ENCODE peak calls at places on chromosomes 1 and 21, in four cellular contexts. A is stimulated activated CD8-positive, alpha-beta memory T cell treated with anti-CD3 and anti-CD28 coated beads, Interleukin-7, amount 100 ng/mL, for 1 hour; I is stimulated activated CD4-positive, alpha-beta T cell treated with anti-CD3 and anti-CD28 coated beads, TNF-alpha, amount 100 ng/mL, for 1 hour; T is fibroblast of the aortic adventitia. F is an unnamed sample.

GRCh38 chr1:244435562-244436205 is 16.0 kb downstream of the ADSS2 start:
- DNase-seq in A (no peak), T (peak), I (no peak), F (no peak)

GRCh38 chr1:19400875-19401854 is 84.2 kb downstream of the CAPZB start:
- DNase-seq in T (no peak), I (no peak), A (no peak), F (no peak)

GRCh38 chr1:20194770-20195463 is 8.6 kb upstream of the PLA2G2C start:
- DNase-seq in I (peak), T (peak), A (peak), F (peak)

GRCh38 chr1:100400332-100400933 is 48.1 kb downstream of the CDC14A start:
- DNase-seq in T (no peak), I (peak), A (peak), F (peak)

GRCh38 chr1:84271452-84272273 is 29.8 kb upstream of the SAMD13 start:
- DNase-seq in T (no peak), I (no peak), A (no peak), F (no peak)

GRCh38 chr21:42353623-42354022 is 2.8 kb upstream of the TFF2 start:
- DNase-seq in A (no peak), T (no peak), I (no peak), F (no peak)

GRCh38 chr1:46302091-46303037 is 1.1 kb downstream of the LRRC41 start:
- DNase-seq in I (no peak), T (peak), A (peak), F (peak)

GRCh38 chr1:41718444-41719028 is 200.2 kb downstream of the HIVEP3 start:
- DNase-seq in A (no peak), T (no peak), I (no peak), F (no peak)

GRCh38 chr21:38170705-38171682 is 85.8 kb upstream of the KCNJ15 start:
- DNase-seq in I (no peak), A (no peak), T (peak), F (no peak)

GRCh38 chr1:172373864-172374263 is 46.6 kb upstream of the C1orf105 start:
- DNase-seq in T (no peak), A (no peak), I (no peak), F (no peak)

GRCh38 chr1:74729741-74730478 is 2.9 kb downstream of the CRYZ start:
- DNase-seq in T (peak), A (no peak), I (no peak), F (peak)

GRCh38 chr1:59672851-59673574 is 141.7 kb upstream of the HOOK1 start:
- DNase-seq in T (peak), I (no peak), A (no peak), F (no peak)

F was measured in SK-N-SH.